ENCODE peak calls at places on chromosomes 4 and X, in eight cellular contexts. O, C, B, H, M, P, G and F are unnamed samples.
A peak's percentile ranks its signal among the peaks of the same experiment; 100 is the strongest.

GRCh38 chr4:42460043-42460442 is 62.8 kb downstream of the SHISA3 start:
- DNase-seq in C (no peak), B (no peak), G (no peak), O (no peak), M (no peak), H (no peak), P (no peak), F (no peak)

GRCh38 chr4:147733614-147734344 is 1.9 kb downstream of the ARHGAP10 start:
- DNase-seq in B (no peak), C (no peak), G (no peak), O (peak; percentile 65), H (peak; percentile 38), M (peak; percentile 38), P (peak; percentile 24), F (no peak)

GRCh38 chr4:143403551-143403816 is 66.8 kb downstream of the GAB1 start:
- DNase-seq in H (no peak), G (no peak), P (no peak), M (no peak), C (no peak), B (no peak), O (no peak), F (no peak)

GRCh38 chr4:158304694-158305093 is 94.4 kb downstream of the TMEM144 start:
- DNase-seq in B (no peak), O (no peak), P (no peak), H (no peak), M (no peak), G (no peak), C (no peak), F (no peak)

GRCh38 chr4:3817561-3817960 is 51.4 kb downstream of the ADRA2C start:
- DNase-seq in P (no peak), C (no peak), H (no peak), G (no peak), M (no peak), O (no peak), B (no peak), F (no peak)

GRCh38 chrX:37958493-37959211 is 47.7 kb upstream of the SYTL5 start:
- DNase-seq in B (no peak), C (no peak), P (no peak), O (peak; percentile 9), G (peak; percentile 6), H (no peak), M (no peak), F (peak; percentile 85)

GRCh38 chrX:101410461-101410860 is 2.4 kb downstream of the HNRNPH2 start:
- DNase-seq in G (no peak), B (no peak), P (no peak), M (no peak), O (no peak), C (no peak), H (no peak), F (no peak)

GRCh38 chrX:86066998-86067397 is 19.6 kb upstream of the CHM start:
- DNase-seq in M (no peak), B (peak; percentile 3), P (peak; percentile 14), H (no peak), C (no peak), G (no peak), O (no peak), F (no peak)

GRCh38 chr4:41725254-41725653 is 23.3 kb downstream of the PHOX2B start:
- DNase-seq in P (no peak), B (peak; percentile 47), G (no peak), M (no peak), O (no peak), H (no peak), C (no peak), F (no peak)

GRCh38 chr4:88320174-88320779 is 35.9 kb upstream of the PPM1K start:
- DNase-seq in M (no peak), B (peak; percentile 1), G (no peak), O (no peak), C (no peak), P (no peak), H (no peak), F (no peak)

GRCh38 chr4:48504352-48504751 is 14.3 kb downstream of the ZAR1 start:
- DNase-seq in B (no peak), G (no peak), P (no peak), O (no peak), C (no peak), M (no peak), H (no peak), F (no peak)

GRCh38 chr4:17584502-17585213 is 7.7 kb downstream of the LAP3 start:
- DNase-seq in P (no peak), H (no peak), G (no peak), M (no peak), B (peak; percentile 36), O (no peak), C (no peak), F (no peak)

GRCh38 chrX:136047001-136047642 is 61.9 kb downstream of the SLC9A6 start:
- DNase-seq in B (no peak), O (no peak), G (no peak), M (no peak), H (no peak), C (no peak), P (no peak), F (no peak)

GRCh38 chr4:107683873-107684272 is 36.2 kb downstream of the PAPSS1 start:
- DNase-seq in C (no peak), H (no peak), O (no peak), P (no peak), G (no peak), M (no peak), B (no peak), F (no peak)

GRCh38 chr4:123301942-123302341 is 94.7 kb upstream of the SPRY1 start:
- DNase-seq in H (no peak), C (no peak), M (no peak), P (no peak), B (no peak), O (no peak), G (no peak), F (no peak)

GRCh38 chr4:2412534-2412884 is 5.9 kb downstream of the ZFYVE28 start:
- DNase-seq in G (no peak), P (no peak), O (no peak), C (no peak), B (no peak), H (no peak), M (no peak), F (no peak)

GRCh38 chr4:124534133-124534532 is 178.4 kb downstream of the ANKRD50 start:
- DNase-seq in B (no peak), C (no peak), M (no peak), G (no peak), H (no peak), P (no peak), O (no peak), F (no peak)

GRCh38 chr4:139901516-139902327 is 236.1 kb downstream of the MGST2 start:
- DNase-seq in P (peak; percentile 46), B (no peak), G (no peak), O (no peak), M (no peak), H (no peak), C (no peak), F (no peak)

DNA sequence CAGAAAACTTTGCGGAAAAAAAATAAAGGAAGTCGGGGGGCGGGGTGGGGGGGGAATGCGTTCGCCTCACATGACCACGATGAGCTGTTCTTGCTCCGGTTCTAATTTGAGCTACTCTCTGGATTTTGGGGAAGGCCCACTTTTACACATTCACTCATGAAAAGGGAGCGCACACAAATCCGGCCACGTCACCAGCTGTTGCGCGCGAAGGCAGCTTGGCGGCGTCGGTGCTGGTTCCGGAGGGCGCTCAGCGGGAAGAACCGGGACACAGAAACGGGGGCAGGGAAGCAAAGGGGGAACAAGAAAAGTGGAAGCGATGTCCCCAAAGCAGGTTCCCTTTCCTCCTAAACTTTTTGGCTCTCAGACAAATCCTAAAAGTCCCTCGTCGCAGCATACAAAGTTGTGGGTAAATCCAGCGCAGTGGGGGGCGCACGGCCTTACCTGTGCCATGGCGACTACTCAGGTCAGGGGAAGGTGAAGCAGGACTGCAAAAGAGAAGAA is 590 bp downstream of the ANXA5 start:
- DNase-seq in O (peak; percentile 87), G (peak; percentile 45), B (peak; percentile 60), M (peak; percentile 88), H (peak; percentile 88), P (peak; percentile 26), C (peak; percentile 78), F (no peak)
- TF ChIP-seq CTCF in O (peak; percentile 31), G (no peak), B (no peak), M (peak; percentile 29), H (no peak), P (no peak), C (no peak), F (no peak)

DNA sequence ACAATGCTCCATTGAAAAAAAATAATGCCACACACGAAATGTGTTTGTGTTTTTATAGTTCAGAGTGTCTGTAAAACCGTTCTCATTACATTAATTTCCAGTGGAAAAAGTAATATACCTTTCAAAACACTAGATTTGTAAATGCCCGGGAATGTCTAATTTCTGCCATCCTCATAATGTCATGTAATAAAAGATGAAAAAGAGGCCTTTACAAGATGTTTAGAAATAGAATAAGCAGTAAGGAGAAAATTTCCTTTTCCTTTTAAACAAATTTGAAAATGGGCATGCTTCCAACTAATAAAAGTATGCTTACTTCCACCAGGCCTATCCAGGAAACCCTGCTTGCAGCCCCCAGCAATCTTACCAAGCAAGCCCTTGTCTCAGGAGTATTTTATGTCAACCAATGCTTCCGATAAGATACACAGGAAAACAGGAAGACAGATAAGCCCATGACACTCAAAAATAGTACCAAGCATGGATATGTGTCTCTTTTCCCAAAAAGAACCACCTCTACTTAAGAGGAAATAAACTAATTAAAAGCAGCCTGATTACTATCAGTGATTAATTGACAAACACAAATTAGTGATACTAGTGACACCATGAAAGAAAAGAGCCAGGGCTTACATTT is 894.7 kb upstream of the INTU start:
- DNase-seq in G (no peak), B (no peak), M (no peak), C (no peak), O (no peak), H (no peak), P (no peak), F (no peak)
- TF ChIP-seq CTCF in G (no peak), B (no peak), M (no peak), C (no peak), O (no peak), H (no peak), P (no peak), F (no peak)

GRCh38 chrX:107646736-107647135 is 18.4 kb downstream of the PRPS1 start:
- DNase-seq in C (no peak), M (no peak), B (no peak), P (no peak), O (no peak), H (no peak), G (no peak), F (no peak)

GRCh38 chrX:107648332-107648731 is 20.0 kb downstream of the PRPS1 start:
- DNase-seq in H (no peak), M (no peak), B (no peak), G (no peak), P (no peak), C (no peak), O (no peak), F (no peak)
- TF ChIP-seq CTCF in H (no peak), M (no peak), B (no peak), G (no peak), P (no peak), C (no peak), O (no peak), F (no peak)

GRCh38 chr4:55004831-55005230 is 120.6 kb downstream of the KDR start:
- DNase-seq in C (no peak), H (no peak), O (peak; percentile 53), P (no peak), B (no peak), G (no peak), M (no peak), F (no peak)

GRCh38 chr4:55001538-55001937 is 123.9 kb downstream of the KDR start:
- DNase-seq in G (no peak), B (no peak), C (no peak), M (no peak), P (no peak), O (no peak), H (no peak), F (no peak)

GRCh38 chr4:55002431-55002830 is 123.0 kb downstream of the KDR start:
- DNase-seq in G (no peak), B (no peak), P (no peak), H (no peak), C (no peak), M (no peak), O (no peak), F (no peak)

GRCh38 chr4:54998991-54999390 is 126.4 kb downstream of the KDR start:
- DNase-seq in G (no peak), B (peak; percentile 68), O (peak; percentile 87), H (no peak), C (no peak), P (no peak), M (no peak), F (no peak)
- TF ChIP-seq CTCF in G (peak; percentile 34), B (peak; percentile 51), O (peak; percentile 72), H (peak; percentile 33), C (no peak), P (peak; percentile 40), M (peak; percentile 68), F (peak; percentile 31)